ENCODE peak calls at places on chromosomes 7 and 10, in ten cellular contexts. One of them, this sample, is unnamed.

GRCh38 chr10:100872034-100872791 is 40.5 kb upstream of the SLF2 start:
- DNase-seq in IMR-90: peak; percentile 77
- DNase-seq in GM12878: no peak
- DNase-seq in HCT116: peak; percentile 51
- DNase-seq in heart left ventricle: no peak
- DNase-seq in ovary: no peak
- DNase-seq in Peyer's patch: peak; percentile 21
- DNase-seq in right lobe of liver: no peak
- DNase-seq in body of pancreas: peak; percentile 46
- DNase-seq in upper lobe of left lung: no peak
- DNase-seq in this sample: peak; percentile 44

GRCh38 chr7:36287371-36288241 is 102.1 kb upstream of the ANLN start:
- DNase-seq in HCT116: no peak
- DNase-seq in Peyer's patch: peak; percentile 69
- DNase-seq in right lobe of liver: no peak
- DNase-seq in IMR-90: no peak
- DNase-seq in GM12878: no peak
- DNase-seq in heart left ventricle: no peak
- DNase-seq in upper lobe of left lung: peak; percentile 39
- DNase-seq in body of pancreas: peak; percentile 46
- DNase-seq in ovary: no peak
- DNase-seq in this sample: no peak

GRCh38 chr7:158282461-158283001 is 305.1 kb downstream of the PTPRN2 start:
- DNase-seq in body of pancreas: no peak
- DNase-seq in ovary: no peak
- DNase-seq in upper lobe of left lung: peak; percentile 18
- DNase-seq in heart left ventricle: no peak
- DNase-seq in GM12878: no peak
- DNase-seq in IMR-90: no peak
- DNase-seq in right lobe of liver: no peak
- DNase-seq in HCT116: no peak
- DNase-seq in Peyer's patch: no peak
- DNase-seq in this sample: peak; percentile 43

GRCh38 chr7:52842192-52842900 is 193.1 kb upstream of the POM121L12 start:
- DNase-seq in GM12878: no peak
- DNase-seq in HCT116: no peak
- DNase-seq in ovary: no peak
- DNase-seq in IMR-90: no peak
- DNase-seq in Peyer's patch: no peak
- DNase-seq in body of pancreas: no peak
- DNase-seq in upper lobe of left lung: no peak
- DNase-seq in heart left ventricle: no peak
- DNase-seq in right lobe of liver: no peak
- DNase-seq in this sample: no peak

GRCh38 chr10:113687041-113687440 is 7.3 kb downstream of the CASP7 start:
- DNase-seq in right lobe of liver: no peak
- DNase-seq in HCT116: no peak
- DNase-seq in Peyer's patch: no peak
- DNase-seq in heart left ventricle: no peak
- DNase-seq in IMR-90: no peak
- DNase-seq in body of pancreas: no peak
- DNase-seq in GM12878: no peak
- DNase-seq in ovary: no peak
- DNase-seq in upper lobe of left lung: no peak
- DNase-seq in this sample: no peak

GRCh38 chr7:92253251-92253650 is 7.5 kb downstream of the ANKIB1 start:
- DNase-seq in Peyer's patch: no peak
- DNase-seq in heart left ventricle: no peak
- DNase-seq in right lobe of liver: no peak
- DNase-seq in GM12878: no peak
- DNase-seq in ovary: no peak
- DNase-seq in upper lobe of left lung: no peak
- DNase-seq in IMR-90: no peak
- DNase-seq in body of pancreas: no peak
- DNase-seq in HCT116: no peak
- DNase-seq in this sample: no peak

GRCh38 chr7:111274882-111275281 is 184.0 kb downstream of the LRRN3 start:
- DNase-seq in right lobe of liver: no peak
- DNase-seq in Peyer's patch: no peak
- DNase-seq in body of pancreas: no peak
- DNase-seq in upper lobe of left lung: no peak
- DNase-seq in IMR-90: peak; percentile 43
- DNase-seq in HCT116: no peak
- DNase-seq in ovary: no peak
- DNase-seq in GM12878: no peak
- DNase-seq in heart left ventricle: no peak
- DNase-seq in this sample: no peak

GRCh38 chr7:139635521-139636240 is 112.2 kb downstream of the CLEC2L start:
- DNase-seq in GM12878: no peak
- DNase-seq in HCT116: no peak
- DNase-seq in Peyer's patch: no peak
- DNase-seq in body of pancreas: no peak
- DNase-seq in heart left ventricle: no peak
- DNase-seq in IMR-90: no peak
- DNase-seq in upper lobe of left lung: no peak
- DNase-seq in ovary: no peak
- DNase-seq in right lobe of liver: no peak
- DNase-seq in this sample: no peak

GRCh38 chr10:971150-971542 is 17.1 kb upstream of the GTPBP4 start:
- DNase-seq in Peyer's patch: no peak
- DNase-seq in HCT116: no peak
- DNase-seq in GM12878: no peak
- DNase-seq in IMR-90: peak; percentile 46
- DNase-seq in right lobe of liver: no peak
- DNase-seq in ovary: no peak
- DNase-seq in upper lobe of left lung: peak; percentile 67
- DNase-seq in heart left ventricle: no peak
- DNase-seq in body of pancreas: peak; percentile 65
- DNase-seq in this sample: peak; percentile 42

GRCh38 chr7:19117081-19117869 is at the start of gene TWIST1:
- DNase-seq in IMR-90: peak; percentile 94
- DNase-seq in HCT116: no peak
- DNase-seq in Peyer's patch: no peak
- DNase-seq in GM12878: no peak
- DNase-seq in right lobe of liver: no peak
- DNase-seq in upper lobe of left lung: no peak
- DNase-seq in heart left ventricle: peak; percentile 71
- DNase-seq in ovary: peak; percentile 68
- DNase-seq in body of pancreas: peak; percentile 9
- DNase-seq in this sample: peak; percentile 57

GRCh38 chr7:155995183-155995612 is 182.9 kb upstream of the SHH start:
- DNase-seq in Peyer's patch: no peak
- DNase-seq in GM12878: no peak
- DNase-seq in HCT116: no peak
- DNase-seq in right lobe of liver: no peak
- DNase-seq in heart left ventricle: no peak
- DNase-seq in body of pancreas: no peak
- DNase-seq in upper lobe of left lung: peak; percentile 9
- DNase-seq in ovary: no peak
- DNase-seq in IMR-90: no peak
- DNase-seq in this sample: peak; percentile 15

GRCh38 chr10:103793920-103794883 is 61.2 kb downstream of the SH3PXD2A start:
- DNase-seq in upper lobe of left lung: peak; percentile 88
- DNase-seq in heart left ventricle: no peak
- DNase-seq in ovary: no peak
- DNase-seq in right lobe of liver: peak; percentile 91
- DNase-seq in body of pancreas: peak; percentile 93
- DNase-seq in Peyer's patch: no peak
- DNase-seq in GM12878: no peak
- DNase-seq in HCT116: no peak
- DNase-seq in IMR-90: no peak
- DNase-seq in this sample: no peak

GRCh38 chr7:47654672-47655340 is 72.9 kb upstream of the TNS3 start:
- DNase-seq in upper lobe of left lung: no peak
- DNase-seq in body of pancreas: no peak
- DNase-seq in Peyer's patch: no peak
- DNase-seq in GM12878: no peak
- DNase-seq in ovary: no peak
- DNase-seq in HCT116: no peak
- DNase-seq in right lobe of liver: no peak
- DNase-seq in IMR-90: peak; percentile 73
- DNase-seq in heart left ventricle: no peak
- DNase-seq in this sample: no peak

GRCh38 chr7:74083117-74083876 is at the start of gene LIMK1:
- DNase-seq in body of pancreas: peak; percentile 74
- DNase-seq in ovary: peak; percentile 88
- DNase-seq in IMR-90: peak; percentile 79
- DNase-seq in HCT116: no peak
- DNase-seq in right lobe of liver: peak; percentile 82
- DNase-seq in heart left ventricle: peak; percentile 93
- DNase-seq in upper lobe of left lung: peak; percentile 82
- DNase-seq in GM12878: no peak
- DNase-seq in Peyer's patch: peak; percentile 77
- DNase-seq in this sample: peak; percentile 67
- TF ChIP-seq POLR2A in body of pancreas: no peak
- TF ChIP-seq POLR2A in ovary: no peak
- TF ChIP-seq POLR2A in IMR-90: peak; percentile 78
- TF ChIP-seq POLR2A in HCT116: no peak
- TF ChIP-seq POLR2A in right lobe of liver: no peak
- TF ChIP-seq POLR2A in heart left ventricle: no peak
- TF ChIP-seq POLR2A in upper lobe of left lung: no peak
- TF ChIP-seq POLR2A in GM12878: peak; percentile 65
- TF ChIP-seq POLR2A in Peyer's patch: no peak
- TF ChIP-seq POLR2A in this sample: peak; percentile 19

DNA sequence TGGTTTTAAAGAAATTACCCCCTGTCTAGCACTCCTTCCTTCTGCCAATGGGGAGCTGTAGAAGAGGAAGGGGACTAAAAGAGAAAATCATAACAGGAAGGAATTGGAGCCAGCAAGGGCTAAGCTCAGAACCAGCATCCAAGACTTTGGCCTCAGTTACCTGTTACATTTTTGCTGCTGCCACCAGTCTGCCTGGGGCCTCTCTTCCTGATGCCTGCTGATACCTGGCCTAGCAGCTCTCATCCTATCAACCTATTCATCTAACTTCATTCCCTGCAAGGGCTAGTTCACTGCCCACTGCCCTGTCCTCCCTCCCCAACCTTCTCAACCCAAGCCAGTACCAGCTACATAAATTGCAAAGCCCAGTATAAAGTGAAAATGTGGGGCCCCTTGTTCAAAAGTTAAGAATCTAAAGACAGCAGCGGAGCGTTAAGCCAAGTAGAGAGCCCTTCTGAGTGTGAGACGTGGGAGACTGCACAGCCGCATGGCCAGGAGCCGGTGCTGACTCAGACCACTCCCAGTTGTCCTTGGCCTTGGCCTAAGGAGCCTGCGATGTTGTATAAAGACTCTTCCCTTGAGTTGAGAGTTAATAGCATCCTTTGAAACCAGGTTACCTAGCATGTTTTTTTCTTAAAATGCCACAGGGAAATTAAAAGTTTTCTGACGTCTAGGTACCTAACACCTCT is 13.2 kb upstream of the AOC1 start:
- DNase-seq in heart left ventricle: no peak
- DNase-seq in upper lobe of left lung: no peak
- DNase-seq in body of pancreas: no peak
- DNase-seq in ovary: peak; percentile 61
- DNase-seq in IMR-90: no peak
- DNase-seq in Peyer's patch: no peak
- DNase-seq in HCT116: no peak
- DNase-seq in right lobe of liver: no peak
- DNase-seq in GM12878: no peak
- DNase-seq in this sample: peak; percentile 57
- TF ChIP-seq CTCF in heart left ventricle: no peak
- TF ChIP-seq CTCF in upper lobe of left lung: no peak
- TF ChIP-seq CTCF in body of pancreas: no peak
- TF ChIP-seq CTCF in ovary: no peak
- TF ChIP-seq CTCF in IMR-90: no peak
- TF ChIP-seq CTCF in Peyer's patch: no peak
- TF ChIP-seq CTCF in HCT116: no peak
- TF ChIP-seq CTCF in right lobe of liver: no peak
- TF ChIP-seq CTCF in GM12878: no peak
- TF ChIP-seq CTCF in this sample: no peak

GRCh38 chr7:73570977-73571376 is 7.4 kb downstream of the TBL2 start:
- DNase-seq in IMR-90: no peak
- DNase-seq in Peyer's patch: no peak
- DNase-seq in ovary: no peak
- DNase-seq in upper lobe of left lung: no peak
- DNase-seq in right lobe of liver: no peak
- DNase-seq in HCT116: no peak
- DNase-seq in heart left ventricle: no peak
- DNase-seq in body of pancreas: no peak
- DNase-seq in GM12878: no peak
- DNase-seq in this sample: no peak

GRCh38 chr7:73567140-73567539 is 9.7 kb upstream of the BCL7B start:
- DNase-seq in right lobe of liver: no peak
- DNase-seq in Peyer's patch: no peak
- DNase-seq in ovary: no peak
- DNase-seq in heart left ventricle: no peak
- DNase-seq in body of pancreas: no peak
- DNase-seq in GM12878: no peak
- DNase-seq in upper lobe of left lung: no peak
- DNase-seq in IMR-90: no peak
- DNase-seq in HCT116: no peak
- DNase-seq in this sample: no peak

GRCh38 chr7:73567701-73568685 is 10.4 kb downstream of the TBL2 start:
- DNase-seq in HCT116: no peak
- DNase-seq in GM12878: no peak
- DNase-seq in IMR-90: no peak
- DNase-seq in upper lobe of left lung: no peak
- DNase-seq in right lobe of liver: no peak
- DNase-seq in body of pancreas: no peak
- DNase-seq in ovary: no peak
- DNase-seq in Peyer's patch: no peak
- DNase-seq in heart left ventricle: no peak
- DNase-seq in this sample: no peak

GRCh38 chr7:73570521-73570920 is 7.9 kb downstream of the TBL2 start:
- DNase-seq in upper lobe of left lung: no peak
- DNase-seq in heart left ventricle: no peak
- DNase-seq in Peyer's patch: no peak
- DNase-seq in right lobe of liver: no peak
- DNase-seq in HCT116: no peak
- DNase-seq in GM12878: no peak
- DNase-seq in IMR-90: no peak
- DNase-seq in ovary: no peak
- DNase-seq in body of pancreas: no peak
- DNase-seq in this sample: no peak

GRCh38 chr7:73569042-73569608 is 9.3 kb downstream of the TBL2 start:
- DNase-seq in IMR-90: no peak
- DNase-seq in GM12878: no peak
- DNase-seq in Peyer's patch: no peak
- DNase-seq in heart left ventricle: no peak
- DNase-seq in body of pancreas: no peak
- DNase-seq in right lobe of liver: no peak
- DNase-seq in HCT116: no peak
- DNase-seq in ovary: no peak
- DNase-seq in upper lobe of left lung: no peak
- DNase-seq in this sample: no peak
- TF ChIP-seq POLR2A in IMR-90: no peak
- TF ChIP-seq POLR2A in GM12878: no peak
- TF ChIP-seq POLR2A in Peyer's patch: no peak
- TF ChIP-seq POLR2A in heart left ventricle: no peak
- TF ChIP-seq POLR2A in body of pancreas: no peak
- TF ChIP-seq POLR2A in right lobe of liver: no peak
- TF ChIP-seq POLR2A in HCT116: no peak
- TF ChIP-seq POLR2A in ovary: no peak
- TF ChIP-seq POLR2A in upper lobe of left lung: no peak
- TF ChIP-seq POLR2A in this sample: no peak

DNA sequence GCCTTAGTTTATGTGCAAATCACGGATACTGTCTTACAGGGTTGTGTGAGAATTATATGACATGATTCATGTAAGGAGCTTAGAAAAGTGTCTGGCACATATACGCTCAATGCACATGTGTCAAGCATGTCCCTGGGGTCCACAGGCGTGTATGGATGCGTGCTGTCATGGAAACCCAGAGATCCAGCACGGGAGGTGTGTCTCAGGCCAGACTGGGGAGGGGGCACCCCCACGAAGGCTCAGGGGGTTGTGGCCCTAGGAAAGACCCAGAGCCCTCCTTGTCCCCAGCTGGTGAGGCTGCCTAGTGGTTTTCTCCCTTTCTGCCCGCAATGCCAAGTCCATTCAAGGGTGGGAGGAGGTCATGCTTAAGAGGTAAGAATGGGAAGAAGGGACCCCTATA is 9.1 kb downstream of the BTBD16 start:
- DNase-seq in upper lobe of left lung: peak; percentile 10
- DNase-seq in IMR-90: no peak
- DNase-seq in HCT116: no peak
- DNase-seq in Peyer's patch: no peak
- DNase-seq in right lobe of liver: no peak
- DNase-seq in ovary: no peak
- DNase-seq in heart left ventricle: no peak
- DNase-seq in GM12878: no peak
- DNase-seq in body of pancreas: no peak
- DNase-seq in this sample: no peak
- TF ChIP-seq CTCF in upper lobe of left lung: no peak
- TF ChIP-seq CTCF in IMR-90: no peak
- TF ChIP-seq CTCF in HCT116: no peak
- TF ChIP-seq CTCF in Peyer's patch: no peak
- TF ChIP-seq CTCF in right lobe of liver: no peak
- TF ChIP-seq CTCF in ovary: no peak
- TF ChIP-seq CTCF in heart left ventricle: no peak
- TF ChIP-seq CTCF in GM12878: no peak
- TF ChIP-seq CTCF in body of pancreas: no peak
- TF ChIP-seq CTCF in this sample: no peak